ENCODE peak calls at places on chromosome 4, in five cellular contexts. One of them, this sample, is unnamed.

GRCh38 chr4:108113229-108113628 is 55.5 kb downstream of the LEF1 start:
- DNase-seq in mesenchymal stem cell: no peak
- DNase-seq in H1: no peak
- DNase-seq in IMR-90: no peak
- DNase-seq in H9: no peak
- DNase-seq in this sample: no peak

GRCh38 chr4:158410272-158410671 is 111.4 kb upstream of the RXFP1 start:
- DNase-seq in H9: no peak
- DNase-seq in IMR-90: peak
- DNase-seq in H1: no peak
- DNase-seq in mesenchymal stem cell: no peak
- DNase-seq in this sample: peak

GRCh38 chr4:159269143-159269542 is 166.3 kb downstream of the RAPGEF2 start:
- DNase-seq in IMR-90: no peak
- DNase-seq in H1: no peak
- DNase-seq in mesenchymal stem cell: no peak
- DNase-seq in H9: no peak
- DNase-seq in this sample: no peak

GRCh38 chr4:89277412-89277811 is 30.2 kb downstream of the GPRIN3 start:
- DNase-seq in H1: no peak
- DNase-seq in mesenchymal stem cell: peak
- DNase-seq in IMR-90: no peak
- DNase-seq in H9: no peak
- DNase-seq in this sample: peak

GRCh38 chr4:173170210-173170778 is 1.7 kb downstream of the GALNT7 start:
- DNase-seq in H1: no peak
- DNase-seq in IMR-90: no peak
- DNase-seq in mesenchymal stem cell: peak
- DNase-seq in H9: no peak
- DNase-seq in this sample: peak

GRCh38 chr4:94307231-94307840 is 35.3 kb downstream of the HPGDS start:
- DNase-seq in H9: no peak
- DNase-seq in IMR-90: no peak
- DNase-seq in mesenchymal stem cell: no peak
- DNase-seq in H1: no peak
- DNase-seq in this sample: peak

GRCh38 chr4:15149234-15149841 is 147.1 kb downstream of the CPEB2 start:
- DNase-seq in IMR-90: peak
- DNase-seq in H1: no peak
- DNase-seq in mesenchymal stem cell: no peak
- DNase-seq in H9: no peak
- DNase-seq in this sample: no peak

GRCh38 chr4:13544556-13545393 is 467 bp upstream of the NKX3-2 start:
- DNase-seq in H9: peak
- DNase-seq in mesenchymal stem cell: peak
- DNase-seq in IMR-90: peak
- DNase-seq in H1: peak
- DNase-seq in this sample: peak

GRCh38 chr4:21470531-21470930 is 478.0 kb downstream of the KCNIP4 start:
- DNase-seq in H1: no peak
- DNase-seq in H9: no peak
- DNase-seq in IMR-90: no peak
- DNase-seq in mesenchymal stem cell: peak
- DNase-seq in this sample: no peak

DNA sequence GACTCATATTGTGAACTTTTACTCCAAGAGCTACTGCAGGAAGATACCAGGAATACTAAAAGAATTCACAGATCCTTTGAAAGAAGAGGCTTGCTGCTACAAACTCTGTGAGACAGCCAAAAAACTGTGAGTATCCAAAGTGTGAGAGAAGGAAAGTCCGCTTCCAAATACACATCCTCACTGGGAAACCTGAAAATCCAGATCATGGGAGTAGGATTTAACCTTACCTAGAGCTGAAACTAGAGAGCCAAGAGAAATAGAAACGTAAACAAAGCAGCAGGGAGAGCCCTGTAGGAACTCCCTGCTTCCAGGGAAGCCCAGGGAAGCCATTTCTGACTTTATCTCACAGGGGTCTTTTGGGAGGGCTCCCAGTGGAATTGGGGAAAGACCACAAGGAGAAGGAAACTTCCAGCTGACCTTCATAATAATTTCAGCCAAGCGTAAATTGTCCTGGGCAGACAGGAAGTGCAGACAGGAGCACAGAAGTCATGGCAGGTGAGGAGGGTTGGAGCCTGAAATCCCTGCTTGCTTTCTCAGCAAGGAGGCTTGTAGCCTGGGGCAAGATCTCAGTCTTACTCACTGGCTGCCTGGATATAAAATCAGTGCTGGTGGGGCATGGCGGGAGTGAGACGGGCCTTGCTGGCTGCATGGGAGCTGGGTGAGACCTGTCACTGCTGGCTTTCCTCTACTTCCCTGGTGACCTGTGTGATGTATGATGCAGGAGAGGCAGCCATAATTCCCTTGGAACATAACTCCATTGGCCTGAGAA is 26.2 kb upstream of the NFKB1 start:
- DNase-seq in IMR-90: no peak
- DNase-seq in H9: no peak
- DNase-seq in H1: no peak
- DNase-seq in mesenchymal stem cell: no peak
- DNase-seq in this sample: peak
- H4K91ac ChIP-seq in IMR-90: no peak
- H4K91ac ChIP-seq in H9: no peak
- H4K91ac ChIP-seq in H1: peak
- H4K91ac ChIP-seq in mesenchymal stem cell: no peak
- H4K91ac ChIP-seq in this sample: no peak

GRCh38 chr4:39442910-39443480 is 15.7 kb downstream of the RPL9 start:
- DNase-seq in mesenchymal stem cell: no peak
- DNase-seq in H9: no peak
- DNase-seq in IMR-90: no peak
- DNase-seq in H1: no peak
- DNase-seq in this sample: no peak

GRCh38 chr4:39451423-39452023 is 7.2 kb downstream of the RPL9 start:
- DNase-seq in H1: no peak
- DNase-seq in IMR-90: no peak
- DNase-seq in H9: no peak
- DNase-seq in mesenchymal stem cell: no peak
- DNase-seq in this sample: no peak

GRCh38 chr4:39450618-39451017 is 8.1 kb downstream of the RPL9 start:
- DNase-seq in mesenchymal stem cell: peak
- DNase-seq in H9: no peak
- DNase-seq in H1: no peak
- DNase-seq in IMR-90: no peak
- DNase-seq in this sample: no peak

GRCh38 chr4:39446483-39446841 is 12.3 kb downstream of the RPL9 start:
- DNase-seq in IMR-90: no peak
- DNase-seq in mesenchymal stem cell: no peak
- DNase-seq in H9: no peak
- DNase-seq in H1: no peak
- DNase-seq in this sample: no peak

GRCh38 chr4:39446842-39447573 is 11.7 kb downstream of the RPL9 start:
- DNase-seq in IMR-90: peak
- DNase-seq in H1: peak
- DNase-seq in H9: peak
- DNase-seq in mesenchymal stem cell: peak
- DNase-seq in this sample: peak
- H4K91ac ChIP-seq in IMR-90: no peak
- H4K91ac ChIP-seq in H1: peak
- H4K91ac ChIP-seq in H9: no peak
- H4K91ac ChIP-seq in mesenchymal stem cell: peak
- H4K91ac ChIP-seq in this sample: peak

GRCh38 chr4:1041147-1041935 is 29.9 kb downstream of the FGFRL1 start:
- DNase-seq in H9: no peak
- DNase-seq in mesenchymal stem cell: peak
- DNase-seq in H1: no peak
- DNase-seq in IMR-90: peak
- DNase-seq in this sample: no peak
- H4K91ac ChIP-seq in H9: no peak
- H4K91ac ChIP-seq in mesenchymal stem cell: peak
- H4K91ac ChIP-seq in H1: no peak
- H4K91ac ChIP-seq in IMR-90: peak
- H4K91ac ChIP-seq in this sample: no peak

DNA sequence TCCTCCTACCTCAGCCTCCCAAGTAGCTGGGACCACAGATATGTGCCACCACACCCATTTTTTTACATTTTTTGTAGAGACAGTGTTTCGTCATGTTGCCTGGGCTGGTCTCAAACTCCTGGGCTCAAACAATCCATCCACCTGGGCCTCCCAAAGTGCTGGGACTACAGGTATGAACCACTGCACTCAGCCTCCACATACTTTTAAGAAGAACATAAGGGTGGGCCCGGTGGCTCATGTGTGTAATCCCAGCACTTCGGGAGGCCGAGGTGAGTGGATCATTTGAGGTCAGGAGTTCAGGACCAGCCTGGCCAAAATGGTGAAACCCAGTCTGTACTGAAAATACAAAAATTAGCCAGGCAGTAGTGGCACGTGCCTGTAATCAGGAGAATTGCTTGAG is 51.5 kb upstream of the MXD4 start:
- DNase-seq in H1: no peak
- DNase-seq in mesenchymal stem cell: no peak
- DNase-seq in IMR-90: no peak
- DNase-seq in H9: no peak
- DNase-seq in this sample: peak
- H4K91ac ChIP-seq in H1: no peak
- H4K91ac ChIP-seq in mesenchymal stem cell: no peak
- H4K91ac ChIP-seq in IMR-90: no peak
- H4K91ac ChIP-seq in H9: no peak
- H4K91ac ChIP-seq in this sample: no peak

GRCh38 chr4:185128272-185129119 is 14.6 kb upstream of the SLC25A4 start:
- DNase-seq in H9: peak
- DNase-seq in mesenchymal stem cell: peak
- DNase-seq in IMR-90: no peak
- DNase-seq in H1: peak
- DNase-seq in this sample: peak

GRCh38 chr4:185123479-185123878 is 19.6 kb upstream of the SLC25A4 start:
- DNase-seq in IMR-90: no peak
- DNase-seq in H9: no peak
- DNase-seq in H1: no peak
- DNase-seq in mesenchymal stem cell: no peak
- DNase-seq in this sample: no peak

GRCh38 chr4:185122681-185123345 is 20.3 kb upstream of the SLC25A4 start:
- DNase-seq in H1: no peak
- DNase-seq in mesenchymal stem cell: peak
- DNase-seq in H9: no peak
- DNase-seq in IMR-90: no peak
- DNase-seq in this sample: no peak

DNA sequence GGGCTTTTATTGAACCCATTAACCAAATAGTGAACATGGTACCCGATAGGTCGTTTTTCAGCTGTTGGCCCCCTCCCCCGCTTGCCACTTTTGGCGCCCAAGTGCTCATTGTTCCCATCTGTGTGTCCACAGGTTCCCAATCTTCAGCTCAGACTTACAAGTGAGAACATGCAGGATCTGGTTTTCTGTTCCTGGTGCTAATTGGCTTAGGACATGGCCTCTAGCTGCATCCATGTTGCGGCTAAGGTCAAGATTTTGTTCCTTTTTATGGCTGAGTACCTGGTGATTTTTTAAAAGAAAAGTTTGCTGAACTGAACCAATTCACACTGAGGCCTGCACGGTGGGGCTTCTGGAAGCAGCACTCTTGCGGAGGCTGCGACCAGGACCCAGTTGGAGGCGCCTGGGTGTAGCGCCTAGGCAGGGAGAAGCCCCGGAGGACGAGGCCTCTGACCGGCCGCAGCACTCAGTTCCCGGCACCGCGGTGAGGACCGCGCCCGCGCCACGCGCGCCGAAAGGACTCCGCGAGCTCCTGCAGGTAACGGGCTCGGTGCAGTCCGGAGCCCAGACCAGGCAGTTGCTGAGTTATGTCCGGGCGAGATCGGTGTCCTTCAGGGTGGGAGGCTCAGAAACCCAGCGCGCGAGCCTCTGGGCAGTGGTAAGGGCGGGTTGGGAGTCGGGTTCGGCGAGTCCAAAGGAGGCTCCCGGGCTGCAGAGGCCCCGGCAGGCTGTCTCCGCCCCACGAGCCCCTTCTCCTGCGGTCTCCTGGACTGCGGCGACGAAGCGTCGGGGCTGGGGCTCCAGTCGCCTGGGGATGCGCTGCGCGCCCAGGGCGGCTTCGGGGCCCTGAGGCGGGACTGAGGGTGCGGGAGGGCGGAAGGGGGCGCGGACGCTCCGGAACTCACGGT is 15.8 kb upstream of the SLC25A4 start:
- DNase-seq in H1: peak
- DNase-seq in mesenchymal stem cell: peak
- DNase-seq in H9: peak
- DNase-seq in IMR-90: no peak
- DNase-seq in this sample: peak
- H4K91ac ChIP-seq in H1: peak
- H4K91ac ChIP-seq in mesenchymal stem cell: no peak
- H4K91ac ChIP-seq in H9: no peak
- H4K91ac ChIP-seq in IMR-90: no peak
- H4K91ac ChIP-seq in this sample: no peak